ENCODE peak calls at places on chromosome 6, in four cellular contexts. X is psoas muscle, K is caudate nucleus, U is SK-N-MC. A is an unnamed sample.
A peak's percentile ranks its signal among the peaks of the same experiment; 100 is the strongest.

GRCh38 chr6:147167576-147168461 is 36.4 kb upstream of the STXBP5 start:
- DNase-seq in X (no peak), K (no peak), U (no peak), A (no peak)

GRCh38 chr6:107636486-107636885 is 146.6 kb downstream of the SOBP start:
- DNase-seq in X (no peak), K (no peak), U (no peak), A (no peak)

GRCh38 chr6:1987640-1988039 is 257.8 kb downstream of the GMDS start:
- DNase-seq in X (no peak), K (no peak), U (no peak), A (no peak)

GRCh38 chr6:161373905-161374451 is 100.1 kb upstream of the AGPAT4 start:
- DNase-seq in X (peak; percentile 71), K (peak; percentile 58), U (no peak), A (peak; percentile 71)

GRCh38 chr6:115712562-115712961 is 348.1 kb downstream of the FRK start:
- DNase-seq in X (no peak), K (peak; percentile 9), U (no peak), A (no peak)

GRCh38 chr6:136567688-136568087 is 17.5 kb upstream of the MAP7 start:
- DNase-seq in X (no peak), K (no peak), U (no peak), A (no peak)

GRCh38 chr6:37917568-37917967 is 98.0 kb downstream of the ZFAND3 start:
- DNase-seq in X (no peak), K (no peak), U (no peak), A (no peak)

GRCh38 chr6:144106206-144106605 is 10.8 kb upstream of the SF3B5 start:
- DNase-seq in X (no peak), K (no peak), U (no peak), A (no peak)

GRCh38 chr6:14129572-14129971 is 12.0 kb downstream of the CD83 start:
- DNase-seq in X (no peak), K (peak; percentile 31), U (no peak), A (peak; percentile 38)

GRCh38 chr6:149052350-149053106 is 265.0 kb upstream of the TAB2 start:
- DNase-seq in X (no peak), K (no peak), U (no peak), A (no peak)

GRCh38 chr6:163706688-163707087 is 292.2 kb downstream of the QKI start:
- DNase-seq in X (peak; percentile 80), K (no peak), U (no peak), A (no peak)

GRCh38 chr6:89789980-89790379 is 29.6 kb downstream of the MDN1 start:
- DNase-seq in X (no peak), K (no peak), U (no peak), A (no peak)

GRCh38 chr6:2953098-2953497 is 18.3 kb downstream of the SERPINB6 start:
- DNase-seq in X (no peak), K (no peak), U (no peak), A (no peak)

GRCh38 chr6:111874030-111874425 is 776 bp upstream of the FYN start:
- DNase-seq in X (no peak), K (no peak), U (no peak), A (no peak)

GRCh38 chr6:76682842-76683241 is 610.4 kb upstream of the IMPG1 start:
- DNase-seq in X (no peak), K (no peak), U (no peak), A (no peak)

GRCh38 chr6:113595921-113596376 is 261.2 kb upstream of the MARCKS start:
- DNase-seq in X (no peak), K (no peak), U (no peak), A (no peak)

GRCh38 chr6:87791485-87791884 is 89.5 kb upstream of the AKIRIN2 start:
- DNase-seq in X (no peak), K (no peak), U (no peak), A (no peak)

GRCh38 chr6:97626586-97627441 is 343.8 kb upstream of the MMS22L start:
- DNase-seq in X (no peak), K (peak; percentile 7), U (peak; percentile 98), A (peak; percentile 8)

GRCh38 chr6:119312875-119313338 is 36.7 kb downstream of the MAN1A1 start:
- DNase-seq in X (no peak), K (no peak), U (no peak), A (no peak)

GRCh38 chr6:89273816-89274215 is 41.3 kb downstream of the GABRR2 start:
- DNase-seq in X (no peak), K (no peak), U (no peak), A (no peak)

GRCh38 chr6:20156824-20157223 is 55.4 kb downstream of the MBOAT1 start:
- DNase-seq in X (no peak), K (no peak), U (no peak), A (no peak)

GRCh38 chr6:84916704-84917103 is 152.3 kb upstream of the TBX18 start:
- DNase-seq in X (no peak), K (no peak), U (no peak), A (no peak)

GRCh38 chr6:121879149-121879548 is 443.7 kb downstream of the GJA1 start:
- DNase-seq in X (no peak), K (no peak), U (no peak), A (no peak)

GRCh38 chr6:134249412-134249758 is 68.5 kb downstream of the SGK1 start:
- DNase-seq in X (no peak), K (no peak), U (no peak), A (no peak)
- H3K27ac ChIP-seq in X (peak overlapping the region; percentile 83), K (peak overlapping the region; percentile 69), U (no peak overlapping the region), A (peak overlapping the region; percentile 47)

GRCh38 chr6:105192707-105193465 is 13.1 kb upstream of the POPDC3 start:
- DNase-seq in X (no peak), K (no peak), U (no peak), A (no peak)
- H3K27ac ChIP-seq in X (peak overlapping the region; percentile 58), K (no peak overlapping the region), U (no peak overlapping the region), A (no peak overlapping the region)

DNA sequence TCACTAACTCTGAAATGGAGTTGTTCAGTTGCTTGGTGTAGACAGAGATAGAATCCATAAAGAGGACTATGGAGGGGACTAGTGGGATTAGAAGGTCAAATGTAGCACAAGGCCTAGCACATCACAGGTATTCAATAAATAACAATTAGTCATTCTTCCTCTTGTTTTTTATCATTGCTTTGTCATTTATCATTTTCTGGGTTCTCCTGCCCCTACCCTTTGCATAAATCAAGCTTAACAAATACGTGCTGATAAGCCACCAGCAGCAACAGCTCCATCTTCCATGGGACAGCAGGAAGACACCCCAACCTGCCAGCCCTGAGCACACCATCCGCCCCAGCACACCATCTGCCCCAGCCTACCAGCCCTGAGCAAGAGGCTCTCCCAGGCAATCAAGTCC is 23.1 kb downstream of the TRAM2 start:
- DNase-seq in X (no peak), K (no peak), U (no peak), A (no peak)
- H3K27ac ChIP-seq in X (no peak overlapping the region), K (no peak overlapping the region), U (no peak overlapping the region), A (no peak overlapping the region)

GRCh38 chr6:53541900-53542299 is 3.0 kb downstream of the GCLC start:
- DNase-seq in X (no peak), K (no peak), U (no peak), A (no peak)

GRCh38 chr6:53544500-53545308 is at the start of gene GCLC:
- DNase-seq in X (peak; percentile 97), K (peak; percentile 90), U (no peak), A (peak; percentile 83)

GRCh38 chr6:53546256-53546655 is 1.4 kb upstream of the GCLC start:
- DNase-seq in X (no peak), K (no peak), U (no peak), A (no peak)

GRCh38 chr6:53544050-53544499 is 826 bp downstream of the GCLC start:
- DNase-seq in X (no peak), K (no peak), U (no peak), A (no peak)

GRCh38 chr6:53543341-53544010 is 1.4 kb downstream of the GCLC start:
- DNase-seq in X (no peak), K (no peak), U (no peak), A (no peak)
- H3K27ac ChIP-seq in X (peak overlapping the region; percentile 96), K (peak overlapping the region; percentile 5), U (no peak overlapping the region), A (peak overlapping the region; percentile 88)

GRCh38 chr6:28224131-28225055 is 682 bp upstream of the ZSCAN9 start:
- DNase-seq in X (no peak), K (no peak), U (no peak), A (no peak)
- H3K27ac ChIP-seq in X (peak overlapping the region; percentile 62), K (no peak overlapping the region), U (no peak overlapping the region), A (peak overlapping the region; percentile 56)

GRCh38 chr6:36622901-36623546 is 28.9 kb downstream of the SRSF3 start:
- DNase-seq in X (no peak), K (no peak), U (no peak), A (no peak)
- H3K27ac ChIP-seq in X (no peak overlapping the region), K (peak overlapping the region; percentile 64), U (no peak overlapping the region), A (peak overlapping the region; percentile 17)

DNA sequence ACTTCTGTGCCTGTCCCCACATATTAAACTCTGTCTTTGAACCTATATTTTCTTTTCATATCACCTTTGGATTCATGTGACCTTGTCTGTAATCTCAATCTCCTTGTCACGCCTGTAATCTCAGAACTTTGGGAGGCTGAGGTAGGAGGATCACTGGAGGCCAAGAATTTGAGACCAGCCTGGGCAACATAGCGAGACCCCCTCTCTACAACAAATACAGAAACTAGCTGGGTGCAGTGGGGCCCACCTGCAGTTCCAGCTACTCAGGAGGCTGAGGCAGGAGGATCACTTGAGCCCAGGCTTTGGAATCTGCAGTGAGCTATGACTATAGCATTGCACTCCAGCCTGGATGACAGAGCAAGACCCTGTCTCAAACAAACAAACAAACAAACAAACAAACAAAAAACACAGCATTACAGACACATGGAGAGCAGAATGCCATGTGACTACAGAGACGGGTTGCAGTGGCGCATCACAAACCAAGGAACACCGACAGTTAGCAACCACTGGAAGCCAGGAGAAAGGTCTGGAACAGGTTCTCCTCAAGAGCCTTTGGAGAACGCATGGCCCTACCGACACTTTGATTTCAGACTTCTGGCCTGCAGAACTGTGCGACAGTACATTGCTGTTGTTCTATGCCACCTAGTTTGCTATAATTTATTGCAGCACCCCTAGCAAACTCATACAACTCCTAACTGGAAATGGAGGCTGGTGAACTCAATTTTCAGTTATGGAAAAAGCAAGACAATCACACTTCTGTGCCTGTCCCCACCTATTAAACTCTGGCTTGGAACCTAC is 14.6 kb upstream of the TIAM2 start:
- DNase-seq in X (no peak), K (no peak), U (no peak), A (no peak)
- H3K27ac ChIP-seq in X (no peak overlapping the region), K (no peak overlapping the region), U (no peak overlapping the region), A (no peak overlapping the region)

GRCh38 chr6:81749704-81750103 is 2.8 kb downstream of the TENT5A start:
- DNase-seq in X (no peak), K (no peak), U (no peak), A (no peak)
- H3K27ac ChIP-seq in X (peak overlapping the region; percentile 88), K (no peak overlapping the region), U (no peak overlapping the region), A (no peak overlapping the region)

DNA sequence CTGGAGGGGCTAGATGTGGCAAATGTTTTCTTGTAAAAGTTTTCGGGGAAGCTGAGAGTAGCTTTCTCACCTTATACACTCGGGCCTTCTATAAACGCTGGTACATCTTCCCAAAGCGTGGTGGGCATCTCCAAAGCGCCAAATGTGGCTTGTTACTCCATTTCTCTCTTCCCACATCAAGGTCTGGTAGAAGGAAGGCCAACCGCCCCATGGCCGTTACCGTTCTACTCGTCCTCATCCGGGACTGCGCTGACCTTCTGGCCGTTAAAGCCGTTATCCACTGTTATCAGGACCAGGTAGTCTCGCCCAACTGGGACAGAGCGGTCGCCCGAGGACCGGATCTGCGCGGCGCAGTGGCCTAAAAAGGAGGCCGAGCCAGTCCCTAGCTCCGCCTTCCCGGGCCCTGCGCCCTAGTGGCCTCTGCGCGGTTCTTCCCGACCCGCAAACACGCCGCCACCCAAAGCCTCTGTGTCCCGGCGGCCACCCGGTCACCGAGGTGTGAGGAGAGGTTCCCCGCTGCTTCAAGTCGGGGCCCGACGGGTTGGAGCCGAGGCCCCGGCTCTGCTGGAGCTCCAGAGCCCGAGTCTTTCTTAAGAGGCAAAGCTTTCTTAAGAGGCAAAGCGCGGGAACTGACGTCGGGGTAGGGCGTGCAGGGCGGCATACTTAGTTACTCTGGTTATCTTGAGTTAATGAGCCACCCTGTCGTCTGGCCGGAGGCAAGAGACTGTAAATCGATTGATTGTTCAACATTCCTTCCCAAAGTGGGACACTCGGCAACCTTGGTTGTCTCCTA is 90.5 kb downstream of the GPX5 start:
- DNase-seq in X (no peak), K (no peak), U (no peak), A (no peak)
- H3K27ac ChIP-seq in X (no peak overlapping the region), K (no peak overlapping the region), U (no peak overlapping the region), A (no peak overlapping the region)

A was measured in substantia nigra.